ENCODE peak calls at places on chromosomes 11 and 22, in four cellular contexts. P is heart left ventricle; B is effector memory CD4-positive, alpha-beta T cell; D is adrenal gland. L is an unnamed sample. For H3K9me3, H3K27me3 and H3K4me1, the result is how much of the 10 kb centered on the place peaks cover.

GRCh38 chr11:119284344-119285157 is 32.4 kb downstream of the MCAM start:
- DNase-seq in D (no peak), P (no peak), B (no peak), L (peak)

GRCh38 chr11:68551223-68551622 is 90.7 kb downstream of the PPP6R3 start:
- DNase-seq in P (no peak), D (no peak), B (no peak), L (no peak)

GRCh38 chr22:29765905-29766631 is 739 bp downstream of the ZMAT5 start:
- DNase-seq in B (no peak), D (no peak), P (no peak), L (no peak)

GRCh38 chr11:120106354-120106753 is 31.6 kb downstream of the TRIM29 start:
- DNase-seq in P (no peak), D (no peak), B (no peak), L (no peak)

GRCh38 chr11:119490253-119491006 is 67.5 kb upstream of the THY1 start:
- DNase-seq in P (no peak), B (no peak), D (no peak), L (no peak)

GRCh38 chr11:75174781-75175370 is 24.0 kb downstream of the SLCO2B1 start:
- DNase-seq in P (no peak), B (no peak), D (no peak), L (no peak)

GRCh38 chr11:131745405-131745804 is 375.0 kb downstream of the NTM start:
- DNase-seq in P (no peak), B (no peak), D (no peak), L (no peak)

GRCh38 chr11:27721505-27722116 is 21.4 kb upstream of the BDNF start:
- DNase-seq in B (no peak), D (no peak), P (no peak), L (no peak)

GRCh38 chr11:17979770-17980371 is 33.0 kb downstream of the SERGEF start:
- DNase-seq in P (no peak), B (no peak), D (no peak), L (peak)

GRCh38 chr22:25656724-25657123 is 85.3 kb upstream of the MYO18B start:
- DNase-seq in P (no peak), B (no peak), D (no peak), L (no peak)

GRCh38 chr22:42262964-42263363 is 7.5 kb downstream of the TCF20 start:
- DNase-seq in D (no peak), B (no peak), P (no peak), L (no peak)

GRCh38 chr11:93525601-93526000 is 17.6 kb downstream of the SMCO4 start:
- DNase-seq in B (no peak), P (no peak), D (peak), L (no peak)

GRCh38 chr11:97614571-97614970 is 1224.8 kb downstream of the JRKL start:
- DNase-seq in P (no peak), D (no peak), B (no peak), L (no peak)

GRCh38 chr11:92035488-92035887 is 189.1 kb upstream of the FAT3 start:
- DNase-seq in D (no peak), P (no peak), B (no peak), L (no peak)
- H3K9me3 ChIP-seq in D (under half), P (under half), B (under half), L (under half)

GRCh38 chr11:117724104-117724503 is 72.9 kb downstream of the DSCAML1 start:
- DNase-seq in D (no peak), B (no peak), P (no peak), L (no peak)
- H3K27me3 ChIP-seq in D (under half), B (under half), P (under half), L (under half)

GRCh38 chr11:71198823-71199165 is 53.6 kb downstream of the SHANK2 start:
- DNase-seq in B (no peak), P (no peak), D (no peak), L (no peak)

GRCh38 chr11:71200172-71200716 is 52.1 kb downstream of the SHANK2 start:
- DNase-seq in B (no peak), P (no peak), D (no peak), L (no peak)

GRCh38 chr11:71198141-71198822 is 54.1 kb downstream of the SHANK2 start:
- DNase-seq in B (no peak), P (no peak), D (no peak), L (no peak)

GRCh38 chr11:71200761-71201160 is 51.6 kb downstream of the SHANK2 start:
- DNase-seq in P (no peak), D (no peak), B (no peak), L (no peak)

DNA sequence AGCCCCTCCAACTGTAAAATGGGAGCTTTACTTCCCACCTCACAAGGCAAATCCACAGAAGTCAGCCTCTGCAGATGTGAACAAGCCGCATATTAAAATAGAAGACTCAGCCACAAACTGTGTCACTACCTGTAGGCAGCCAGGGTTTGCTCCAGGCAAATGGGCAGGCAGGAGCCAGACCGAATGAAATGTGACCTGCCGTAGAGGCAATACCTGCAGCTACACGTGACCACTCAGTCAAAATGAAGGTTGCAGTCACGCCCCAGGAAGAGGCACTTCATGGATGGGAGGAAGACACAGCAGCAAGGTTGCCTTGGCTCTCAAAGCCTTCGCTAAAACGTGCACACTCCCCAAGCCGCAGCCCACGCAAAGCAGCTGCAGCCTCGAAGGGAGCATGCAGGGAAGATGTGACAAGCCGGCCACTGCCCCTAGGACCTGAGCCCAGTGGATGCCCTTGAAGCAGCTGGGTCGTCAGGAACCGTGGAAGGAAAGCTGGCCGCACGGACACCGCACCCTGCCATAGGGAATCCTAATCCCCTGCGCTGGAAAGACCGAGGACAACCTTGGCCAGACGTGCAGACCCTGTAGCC is 53.1 kb downstream of the SHANK2 start:
- DNase-seq in B (no peak), P (no peak), D (no peak), L (no peak)
- H3K4me1 ChIP-seq in B (under half), P (under half), D (under half), L (under half)

DNA sequence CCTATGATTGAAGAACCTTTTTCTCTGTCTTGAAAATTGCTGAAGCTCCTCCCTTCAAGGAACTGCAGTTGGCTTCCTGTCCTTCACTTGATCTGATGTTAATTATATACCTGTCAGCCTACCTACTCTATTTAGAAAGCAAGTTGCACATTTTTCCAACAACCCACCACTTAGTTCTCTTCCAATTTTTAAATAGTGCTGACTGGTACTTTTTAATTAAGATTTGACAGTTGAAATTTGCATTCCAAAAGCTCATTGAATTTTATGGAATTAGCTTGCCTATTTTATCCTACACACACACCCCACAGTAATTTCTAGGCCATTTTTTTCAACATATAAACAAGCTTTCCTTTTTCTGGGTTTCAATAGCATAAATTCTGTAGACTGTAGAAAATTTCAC is 820.3 kb upstream of the FAT3 start:
- DNase-seq in B (no peak), P (no peak), D (no peak), L (no peak)
- H3K9me3 ChIP-seq in B (under half), P (under half), D (under half), L (under half)

GRCh38 chr11:65583589-65583988 is 7.7 kb downstream of the EHBP1L1 start:
- DNase-seq in B (no peak), D (no peak), P (no peak), L (no peak)
- H3K27me3 ChIP-seq in B (under half), D (under half), P (under half), L (under half)

GRCh38 chr11:44566559-44566949 is 1.1 kb downstream of the CD82 start:
- DNase-seq in B (no peak), D (no peak), P (no peak), L (no peak)
- H3K4me1 ChIP-seq in B (half or more), D (under half), P (half or more), L (under half)

GRCh38 chr22:48532986-48533385 is 1294.7 kb downstream of the BRD1 start:
- DNase-seq in B (no peak), P (no peak), D (no peak), L (no peak)

GRCh38 chr22:48531721-48532435 is 1295.8 kb downstream of the BRD1 start:
- DNase-seq in B (no peak), P (no peak), D (no peak), L (no peak)

GRCh38 chr22:48530666-48531065 is 1297.0 kb downstream of the BRD1 start:
- DNase-seq in D (no peak), P (no peak), B (no peak), L (no peak)

GRCh38 chr22:48528221-48528915 is 1299.3 kb downstream of the BRD1 start:
- DNase-seq in P (no peak), B (no peak), D (no peak), L (no peak)

GRCh38 chr22:48531108-48531507 is 1296.6 kb downstream of the BRD1 start:
- DNase-seq in D (no peak), B (no peak), P (no peak), L (no peak)
- H3K9me3 ChIP-seq in D (under half), B (under half), P (under half), L (under half)

GRCh38 chr11:70071996-70072395 is 6.1 kb upstream of the ANO1 start:
- DNase-seq in B (no peak), P (no peak), D (no peak), L (no peak)
- H3K27me3 ChIP-seq in B (under half), P (under half), D (under half), L (half or more)

L was measured in HAP-1.